ENCODE peak calls at places on chromosomes 2 and 18, in eight cellular contexts. U is non-pigmented ciliary epithelial cell, G is HFF-Myc, H is WTC11, S is right lobe of liver, O is iPS-NIHi11, E is SJSA1, K is HCT116. W is an unnamed sample.

GRCh38 chr2:71742953-71743601 is 289.7 kb downstream of the DYSF start:
- DNase-seq in S (no peak), U (peak; percentile 79), G (peak; percentile 98), H (no peak), O (no peak), K (peak; percentile 74), E (peak; percentile 95), W (no peak)

GRCh38 chr2:105411720-105412407 is 13.0 kb upstream of the FHL2 start:
- DNase-seq in K (no peak), O (no peak), U (no peak), G (no peak), H (no peak), S (no peak), E (no peak), W (no peak)

GRCh38 chr2:65130440-65131175 is 702 bp upstream of the RAB1A start:
- DNase-seq in E (peak; percentile 74), S (no peak), O (no peak), H (no peak), U (no peak), K (no peak), G (no peak), W (no peak)

GRCh38 chr2:241268306-241268705 is 47.2 kb downstream of the HDLBP start:
- DNase-seq in O (no peak), K (no peak), U (no peak), E (no peak), G (no peak), H (no peak), S (no peak), W (no peak)

GRCh38 chr2:180644709-180645108 is 335.7 kb upstream of the UBE2E3 start:
- DNase-seq in G (no peak), E (no peak), K (no peak), S (no peak), U (peak; percentile 49), O (no peak), H (no peak), W (no peak)

GRCh38 chr2:33909945-33910344 is 310.8 kb upstream of the FAM98A start:
- DNase-seq in U (no peak), O (no peak), G (no peak), K (no peak), E (no peak), H (no peak), S (no peak), W (no peak)

GRCh38 chr2:186827426-186827825 is 21.5 kb downstream of the ZSWIM2 start:
- DNase-seq in K (no peak), G (no peak), U (no peak), H (no peak), E (no peak), S (no peak), O (no peak), W (no peak)

GRCh38 chr2:96509114-96509846 is 4.1 kb upstream of the NEURL3 start:
- DNase-seq in H (peak; percentile 97), S (peak; percentile 91), K (peak; percentile 77), O (peak; percentile 92), U (peak; percentile 38), G (peak; percentile 65), E (peak; percentile 64), W (peak; percentile 94)

GRCh38 chr2:70779911-70780580 is 10.4 kb downstream of the FIGLA start:
- DNase-seq in E (no peak), K (no peak), S (no peak), O (no peak), U (no peak), H (no peak), G (no peak), W (no peak)

GRCh38 chr2:134897932-134898331 is 20.7 kb upstream of the CCNT2 start:
- DNase-seq in G (no peak), H (no peak), O (no peak), U (no peak), K (peak; percentile 15), E (no peak), S (no peak), W (no peak)

GRCh38 chr2:170019060-170019805 is 158.7 kb upstream of the MYO3B start:
- DNase-seq in E (no peak), U (no peak), G (no peak), K (no peak), O (no peak), S (no peak), H (no peak), W (no peak)

GRCh38 chr2:169683425-169684134 is 10.6 kb downstream of the CFAP210 start:
- DNase-seq in O (no peak), S (no peak), U (no peak), K (no peak), E (no peak), G (no peak), H (no peak), W (no peak)

GRCh38 chr2:43391877-43392214 is 165.4 kb upstream of the ZFP36L2 start:
- DNase-seq in E (no peak), G (no peak), S (no peak), U (no peak), K (no peak), O (no peak), H (no peak), W (no peak)

GRCh38 chr2:51153236-51153635 is 121.3 kb upstream of the NRXN1 start:
- DNase-seq in O (no peak), G (no peak), S (no peak), H (no peak), U (no peak), K (no peak), E (no peak), W (no peak)

GRCh38 chr18:80095414-80095813 is 13.6 kb upstream of the ADNP2 start:
- DNase-seq in O (no peak), S (no peak), G (no peak), H (no peak), K (no peak), U (no peak), E (no peak), W (no peak)

GRCh38 chr18:58225101-58225500 is 181.1 kb downstream of the NEDD4L start:
- DNase-seq in H (no peak), U (no peak), O (no peak), G (no peak), K (no peak), E (no peak), S (no peak), W (no peak)

GRCh38 chr2:218720048-218721041 is 9.7 kb downstream of the TTLL4 start:
- DNase-seq in S (no peak), H (no peak), O (no peak), K (no peak), E (no peak), U (no peak), G (no peak), W (no peak)

GRCh38 chr2:28649481-28650260 is 102.0 kb upstream of the PPP1CB start:
- DNase-seq in G (no peak), U (no peak), S (no peak), K (peak; percentile 60), O (no peak), H (no peak), E (peak; percentile 63), W (no peak)

GRCh38 chr2:180618570-180618969 is 361.8 kb upstream of the UBE2E3 start:
- DNase-seq in K (no peak), H (no peak), U (peak; percentile 23), G (peak; percentile 68), O (no peak), S (no peak), E (no peak), W (no peak)

GRCh38 chr2:30782124-30782523 is 25.1 kb downstream of the CAPN13 start:
- DNase-seq in G (no peak), K (no peak), E (no peak), S (no peak), O (no peak), H (no peak), U (no peak), W (no peak)

GRCh38 chr2:11054783-11055751 is 100.2 kb upstream of the SLC66A3 start:
- DNase-seq in U (no peak), H (no peak), S (no peak), G (no peak), E (no peak), O (no peak), K (no peak), W (no peak)

GRCh38 chr2:47904903-47905453 is 1.3 kb downstream of the FBXO11 start:
- DNase-seq in O (peak; percentile 36), S (peak; percentile 65), H (peak; percentile 35), E (peak; percentile 39), G (no peak), K (no peak), U (no peak), W (peak; percentile 42)

GRCh38 chr2:54310961-54311360 is 54.9 kb upstream of the TSPYL6 start:
- DNase-seq in K (no peak), G (no peak), E (no peak), H (no peak), U (no peak), O (no peak), S (no peak), W (no peak)

GRCh38 chr2:200814276-200814815 is 2.6 kb downstream of the BZW1 start:
- DNase-seq in G (no peak), S (no peak), K (no peak), E (no peak), U (no peak), H (no peak), O (no peak), W (no peak)

GRCh38 chr2:116545611-116546010 is 1268.9 kb upstream of the DDX18 start:
- DNase-seq in O (no peak), G (no peak), E (no peak), H (no peak), S (no peak), K (no peak), U (no peak), W (no peak)

GRCh38 chr2:84793641-84794040 is 87.2 kb downstream of the TRABD2A start:
- DNase-seq in H (no peak), G (no peak), U (no peak), E (no peak), K (no peak), S (no peak), O (no peak), W (no peak)

W was measured in mucosa of descending colon.